ENCODE peak calls at places on chromosomes 1 and 21, in eight cellular contexts. J is tibial nerve; T is neural progenitor cell; G is aorta; P is ascending aorta; K is A549; Y is mesendoderm; F is CD8-positive, alpha-beta T cell. S is an unnamed sample. For H3K4me1, the result is how much of the 10 kb centered on the place peaks cover.

GRCh38 chr21:37087188-37087587 is 14.1 kb downstream of the TTC3 start:
- DNase-seq in J (peak), T (peak), G (no peak), P (no peak), K (no peak), Y (peak), F (no peak), S (no peak)

GRCh38 chr1:22582670-22583635 is 19.7 kb downstream of the EPHA8 start:
- DNase-seq in J (no peak), T (no peak), G (no peak), P (no peak), K (no peak), Y (no peak), F (no peak), S (no peak)

GRCh38 chr1:19315378-19316206 is 3.5 kb downstream of the SLC66A1 start:
- DNase-seq in J (no peak), T (no peak), G (no peak), P (no peak), K (no peak), Y (no peak), F (no peak), S (no peak)

GRCh38 chr1:220991506-220991905 is 112.3 kb downstream of the HLX start:
- DNase-seq in J (no peak), T (no peak), G (no peak), P (no peak), K (no peak), Y (no peak), F (no peak), S (no peak)

GRCh38 chr1:102434421-102434820 is 437.7 kb upstream of the OLFM3 start:
- DNase-seq in J (no peak), T (peak), G (no peak), P (no peak), K (no peak), Y (peak), F (no peak), S (peak)

GRCh38 chr1:111882986-111883560 is 106.4 kb downstream of the KCND3 start:
- DNase-seq in J (no peak), T (no peak), G (no peak), P (no peak), K (no peak), Y (no peak), F (no peak), S (no peak)

GRCh38 chr21:45514311-45515021 is 27.8 kb downstream of the SLC19A1 start:
- DNase-seq in J (no peak), T (no peak), G (peak), P (no peak), K (no peak), Y (no peak), F (no peak), S (peak)

GRCh38 chr1:115098979-115099692 is 9.8 kb upstream of the TSPAN2 start:
- DNase-seq in J (no peak), T (no peak), G (peak), P (no peak), K (no peak), Y (peak), F (peak), S (no peak)

GRCh38 chr1:199054706-199055105 is 415.9 kb downstream of the PTPRC start:
- DNase-seq in J (no peak), T (no peak), G (no peak), P (no peak), K (no peak), Y (no peak), F (no peak), S (no peak)

GRCh38 chr1:46689326-46689725 is 17.7 kb downstream of the TEX38 start:
- DNase-seq in J (no peak), T (peak), G (no peak), P (no peak), K (no peak), Y (peak), F (no peak), S (no peak)

GRCh38 chr1:117783586-117784396 is 145.6 kb downstream of the GDAP2 start:
- DNase-seq in J (no peak), T (no peak), G (no peak), P (no peak), K (no peak), Y (no peak), F (no peak), S (no peak)

GRCh38 chr1:11248169-11248568 is 14.2 kb downstream of the MTOR start:
- DNase-seq in J (no peak), T (no peak), G (no peak), P (no peak), K (no peak), Y (peak), F (no peak), S (no peak)

GRCh38 chr1:78263459-78263858 is 217.7 kb downstream of the GIPC2 start:
- DNase-seq in J (no peak), T (no peak), G (no peak), P (no peak), K (no peak), Y (no peak), F (no peak), S (no peak)

GRCh38 chr1:212466913-212467650 is 34.4 kb downstream of the NENF start:
- DNase-seq in J (no peak), T (no peak), G (no peak), P (no peak), K (no peak), Y (peak), F (no peak), S (no peak)

GRCh38 chr1:155078496-155079209 is at the start of gene EFNA3:
- DNase-seq in J (peak), T (peak), G (peak), P (no peak), K (peak), Y (no peak), F (peak), S (peak)

GRCh38 chr1:41414291-41414690 is 53.1 kb downstream of the FOXO6 start:
- DNase-seq in J (no peak), T (no peak), G (no peak), P (no peak), K (no peak), Y (no peak), F (no peak), S (no peak)
- H3K4me1 ChIP-seq in J (under half), T (under half), G (under half), P (under half), K (under half), Y (under half), F (under half), S (under half)

GRCh38 chr1:159922499-159923202 is 2.7 kb downstream of the TAGLN2 start:
- DNase-seq in J (no peak), T (no peak), G (peak), P (no peak), K (no peak), Y (no peak), F (no peak), S (no peak)

GRCh38 chr1:159921700-159922498 is 3.4 kb downstream of the TAGLN2 start:
- DNase-seq in J (no peak), T (no peak), G (no peak), P (no peak), K (no peak), Y (no peak), F (no peak), S (no peak)

GRCh38 chr1:159920202-159920601 is 5.1 kb downstream of the TAGLN2 start:
- DNase-seq in J (no peak), T (no peak), G (no peak), P (no peak), K (no peak), Y (no peak), F (no peak), S (no peak)

GRCh38 chr1:159920651-159921050 is 4.7 kb downstream of the TAGLN2 start:
- DNase-seq in J (no peak), T (no peak), G (no peak), P (no peak), K (no peak), Y (no peak), F (no peak), S (no peak)

DNA sequence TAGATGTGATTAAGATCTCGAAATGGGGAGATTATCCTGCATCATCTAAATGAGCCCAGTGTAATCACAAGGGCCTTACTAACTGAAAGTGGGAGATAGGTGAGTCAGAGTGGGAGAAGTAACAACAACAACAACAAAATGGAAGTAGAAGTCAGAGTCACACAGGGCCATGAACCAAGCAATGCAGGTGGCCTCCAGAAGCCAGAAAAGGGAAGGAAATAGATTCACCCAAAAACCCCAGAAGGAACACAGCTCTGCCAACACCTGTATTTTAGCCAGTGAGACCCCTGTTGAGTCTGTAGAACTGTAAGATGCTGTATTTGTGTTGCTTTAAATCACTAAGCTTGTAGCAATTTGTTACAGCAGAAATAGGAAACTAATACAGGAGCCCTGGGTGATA is 4.1 kb downstream of the TAGLN2 start:
- DNase-seq in J (no peak), T (no peak), G (no peak), P (no peak), K (no peak), Y (no peak), F (no peak), S (no peak)
- H3K4me3 ChIP-seq in J (no peak), T (no peak), G (no peak), P (peak), K (peak), Y (no peak), F (no peak), S (no peak)

GRCh38 chr1:2416403-2416802 is 4.0 kb upstream of the PEX10 start:
- DNase-seq in J (no peak), T (no peak), G (no peak), P (no peak), K (no peak), Y (no peak), F (peak), S (no peak)
- H3K4me1 ChIP-seq in J (under half), T (under half), G (under half), P (under half), K (under half), Y (under half), F (half or more), S (under half)

GRCh38 chr21:42198949-42199348 is 20.0 kb upstream of the ABCG1 start:
- DNase-seq in J (no peak), T (no peak), G (no peak), P (no peak), K (no peak), Y (no peak), F (no peak), S (no peak)
- H3K4me3 ChIP-seq in J (no peak), T (no peak), G (no peak), P (no peak), K (peak), Y (no peak), F (no peak), S (no peak)

S was measured in Caco-2.